ENCODE peak calls at places on chromosomes 13 and 19, in seven cellular contexts. J, L, T, A, S, I and C are unnamed samples.

GRCh38 chr13:39322836-39323585 is 280.0 kb downstream of the LHFPL6 start:
- DNase-seq in J (no peak), L (no peak), T (no peak), A (no peak), S (no peak), I (no peak), C (no peak)

GRCh38 chr13:95643814-95644598 is 500 bp downstream of the DZIP1 start:
- DNase-seq in J (peak; percentile 55), L (peak; percentile 7), T (no peak), A (no peak), S (peak; percentile 37), I (no peak), C (no peak)

GRCh38 chr13:44974056-44974798 is 15.0 kb downstream of the NUFIP1 start:
- DNase-seq in J (peak; percentile 5), L (no peak), T (no peak), A (no peak), S (no peak), I (no peak), C (no peak)

GRCh38 chr19:54952591-54953344 is 5.4 kb upstream of the NLRP7 start:
- DNase-seq in J (peak; percentile 22), L (no peak), T (no peak), A (no peak), S (no peak), I (no peak), C (no peak)

GRCh38 chr19:13329766-13330165 is 176.5 kb downstream of the CACNA1A start:
- DNase-seq in J (no peak), L (no peak), T (no peak), A (no peak), S (no peak), I (no peak), C (no peak)

GRCh38 chr19:5321851-5322681 is 18.5 kb downstream of the PTPRS start:
- DNase-seq in J (peak; percentile 27), L (peak; percentile 50), T (no peak), A (no peak), S (no peak), I (peak; percentile 22), C (peak; percentile 6)

GRCh38 chr13:19673473-19674430 is 40.3 kb downstream of the MPHOSPH8 start:
- DNase-seq in J (no peak), L (no peak), T (no peak), A (no peak), S (no peak), I (no peak), C (no peak)

GRCh38 chr13:45921337-45921736 is 69.8 kb upstream of the SIAH3 start:
- DNase-seq in J (peak; percentile 5), L (no peak), T (no peak), A (no peak), S (no peak), I (no peak), C (no peak)

GRCh38 chr13:94968040-94968756 is 255.9 kb upstream of the SOX21 start:
- DNase-seq in J (no peak), L (peak; percentile 4), T (no peak), A (no peak), S (no peak), I (no peak), C (no peak)